ENCODE peak calls at places on chromosomes 6 and 20, in seven cellular contexts. K is left ventricle myocardium inferior, H is uterus, B is Peyer's patch, X is hepatocyte, R is colonic mucosa, P is fibroblast of lung. Z is an unnamed sample.

GRCh38 chr20:50331469-50332251 is 141.0 kb downstream of the CEBPB start:
- DNase-seq in K (no peak), H (no peak), B (no peak), X (no peak), R (no peak), P (no peak), Z (no peak)

GRCh38 chr20:49320460-49320859 is 42.6 kb upstream of the ZNFX1 start:
- DNase-seq in K (no peak), H (no peak), B (no peak), X (peak; percentile 63), R (no peak), P (peak; percentile 31), Z (no peak)

GRCh38 chr20:19699132-19699971 is 58.7 kb upstream of the RIN2 start:
- DNase-seq in K (no peak), H (no peak), B (no peak), X (peak; percentile 22), R (no peak), P (peak; percentile 42), Z (peak; percentile 79)

GRCh38 chr6:43698584-43699349 is 11.2 kb upstream of the MRPS18A start:
- DNase-seq in K (peak; percentile 69), H (peak; percentile 61), B (peak; percentile 59), X (peak; percentile 53), R (peak; percentile 57), P (peak; percentile 87), Z (no peak)

GRCh38 chr6:21595265-21595950 is 1.9 kb downstream of the SOX4 start:
- DNase-seq in K (peak; percentile 29), H (peak; percentile 56), B (peak; percentile 56), X (peak; percentile 44), R (peak; percentile 53), P (no peak), Z (no peak)

GRCh38 chr20:33656783-33657703 is 5.1 kb upstream of the C20orf144 start:
- DNase-seq in K (peak; percentile 11), H (no peak), B (no peak), X (no peak), R (no peak), P (no peak), Z (no peak)

GRCh38 chr20:40689100-40689942 is at the start of gene MAFB:
- DNase-seq in K (peak; percentile 95), H (peak; percentile 89), B (peak; percentile 86), X (peak; percentile 96), R (peak; percentile 84), P (peak; percentile 94), Z (peak; percentile 59)

GRCh38 chr6:158595223-158595622 is 35.3 kb downstream of the TMEM181 start:
- DNase-seq in K (no peak), H (no peak), B (no peak), X (no peak), R (no peak), P (peak; percentile 5), Z (no peak)

GRCh38 chr6:39063520-39063919 is 14.9 kb downstream of the GLP1R start:
- DNase-seq in K (no peak), H (no peak), B (no peak), X (peak; percentile 43), R (no peak), P (no peak), Z (no peak)

GRCh38 chr6:149777624-149778023 is 28.1 kb downstream of the PCMT1 start:
- DNase-seq in K (no peak), H (no peak), B (no peak), X (no peak), R (no peak), P (no peak), Z (no peak)

GRCh38 chr20:35307666-35308653 is 15.7 kb upstream of the FAM83C start:
- DNase-seq in K (peak; percentile 77), H (no peak), B (no peak), X (no peak), R (no peak), P (peak; percentile 76), Z (peak; percentile 96)

GRCh38 chr20:20568604-20569205 is 143.7 kb downstream of the RALGAPA2 start:
- DNase-seq in K (no peak), H (no peak), B (peak; percentile 58), X (peak; percentile 61), R (no peak), P (peak; percentile 69), Z (no peak)

GRCh38 chr6:144876689-144877088 is 591.6 kb downstream of the UTRN start:
- DNase-seq in K (no peak), H (no peak), B (no peak), X (no peak), R (no peak), P (no peak), Z (no peak)

GRCh38 chr6:42380208-42380979 is 71.3 kb downstream of the TRERF1 start:
- DNase-seq in K (no peak), H (no peak), B (peak; percentile 74), X (no peak), R (no peak), P (no peak), Z (no peak)

GRCh38 chr20:52192296-52193007 is 873 bp upstream of the ZFP64 start:
- DNase-seq in K (peak; percentile 45), H (no peak), B (peak; percentile 70), X (no peak), R (no peak), P (no peak), Z (no peak)

GRCh38 chr20:39082686-39083085 is 120.5 kb downstream of the DHX35 start:
- DNase-seq in K (no peak), H (no peak), B (no peak), X (no peak), R (no peak), P (no peak), Z (no peak)

GRCh38 chr6:125222531-125223455 is 69.2 kb downstream of the TPD52L1 start:
- DNase-seq in K (no peak), H (no peak), B (no peak), X (no peak), R (no peak), P (no peak), Z (no peak)

GRCh38 chr20:57877131-57877784 is 167.4 kb upstream of the PMEPA1 start:
- DNase-seq in K (no peak), H (no peak), B (no peak), X (no peak), R (no peak), P (no peak), Z (no peak)

GRCh38 chr20:63230800-63231268 is 4.9 kb upstream of the BIRC7 start:
- DNase-seq in K (peak; percentile 49), H (no peak), B (peak; percentile 60), X (peak; percentile 87), R (peak; percentile 42), P (peak; percentile 68), Z (no peak)

GRCh38 chr20:51978081-51978501 is 175.8 kb upstream of the SALL4 start:
- DNase-seq in K (no peak), H (no peak), B (no peak), X (no peak), R (no peak), P (no peak), Z (peak; percentile 54)

GRCh38 chr6:6915813-6916547 is 191.8 kb upstream of the RREB1 start:
- DNase-seq in K (peak; percentile 51), H (peak; percentile 80), B (peak; percentile 63), X (peak; percentile 59), R (peak; percentile 58), P (peak; percentile 92), Z (no peak)

GRCh38 chr6:8170245-8170644 is 67.9 kb upstream of the EEF1E1 start:
- DNase-seq in K (no peak), H (no peak), B (no peak), X (no peak), R (no peak), P (no peak), Z (no peak)

DNA sequence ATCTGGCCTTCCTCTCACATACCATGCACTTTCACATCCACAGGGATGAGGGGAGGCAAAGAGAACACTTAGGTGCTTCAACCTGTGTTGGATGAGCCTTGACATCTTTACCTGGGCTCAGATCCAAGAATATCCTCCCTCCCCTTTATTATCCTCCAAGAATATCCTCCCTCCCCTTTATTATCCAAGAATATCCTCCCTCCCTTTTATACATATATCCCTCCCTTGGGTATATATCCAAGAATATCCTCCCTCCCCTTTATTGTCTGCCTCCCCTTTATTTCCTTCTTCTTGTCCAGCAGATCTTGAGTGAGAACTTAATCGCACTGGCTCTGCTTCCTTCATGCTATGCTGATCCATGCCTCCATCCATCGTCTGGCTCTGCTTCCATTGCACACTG is 30.3 kb downstream of the LAMA4 start:
- DNase-seq in K (no peak), H (no peak), B (no peak), X (no peak), R (no peak), P (no peak), Z (no peak)
- H3K4me1 ChIP-seq in K (peaks cover 96% of the 10 kb centered on the region), H (peaks cover 2% of the 10 kb centered on the region), B (no peaks in the 10 kb centered on the region), X (peaks cover 4% of the 10 kb centered on the region), R (no peaks in the 10 kb centered on the region), P (peaks cover 44% of the 10 kb centered on the region), Z (no peaks in the 10 kb centered on the region)

DNA sequence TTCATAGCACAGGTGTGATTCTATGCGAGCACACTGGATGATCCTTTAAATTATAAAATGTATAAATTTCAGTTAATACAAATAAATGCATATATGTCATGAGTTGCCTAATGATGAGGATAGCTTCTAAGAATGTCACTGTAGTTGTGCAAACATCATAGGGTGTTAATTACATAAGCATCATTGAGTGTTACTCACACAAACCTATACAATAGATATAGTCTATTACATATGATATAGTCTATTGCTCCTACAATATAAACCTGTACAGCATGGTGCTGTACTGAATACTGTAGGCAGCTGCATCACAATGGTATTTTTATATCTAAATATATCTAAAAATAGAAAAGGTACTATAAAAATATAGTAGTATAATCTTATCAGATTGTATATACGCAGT is 159.0 kb downstream of the PTPRK start:
- DNase-seq in K (no peak), H (no peak), B (no peak), X (no peak), R (no peak), P (no peak), Z (no peak)
- TF ChIP-seq CTCF in K (no peak), H (no peak), B (no peak), X (no peak), R (no peak), P (no peak), Z (no peak)

DNA sequence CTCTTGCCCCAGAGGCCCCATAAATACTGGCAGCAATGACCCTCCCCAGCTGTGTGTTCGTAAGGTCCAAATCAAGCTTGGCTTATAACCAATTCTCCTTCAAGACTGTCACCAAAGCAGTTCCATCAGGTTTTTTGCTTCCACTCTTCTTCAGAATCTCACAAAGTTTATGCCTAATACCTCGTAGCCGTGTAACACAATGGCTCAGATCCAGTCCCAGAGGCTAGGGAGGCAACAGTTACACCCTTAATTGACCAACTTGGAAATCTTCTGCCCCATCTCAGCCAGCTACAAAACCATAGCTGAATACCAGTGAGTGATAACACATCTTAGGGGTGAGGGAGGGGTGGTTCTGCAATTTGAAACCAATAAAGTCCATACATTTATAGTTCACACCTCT is 120.5 kb downstream of the HIVEP2 start:
- DNase-seq in K (no peak), H (no peak), B (no peak), X (no peak), R (no peak), P (peak; percentile 14), Z (no peak)
- H3K4me1 ChIP-seq in K (peaks cover 71% of the 10 kb centered on the region), H (no peaks in the 10 kb centered on the region), B (no peaks in the 10 kb centered on the region), X (peaks cover 21% of the 10 kb centered on the region), R (peaks cover 6% of the 10 kb centered on the region), P (peaks cover 15% of the 10 kb centered on the region), Z (peaks cover 18% of the 10 kb centered on the region)

DNA sequence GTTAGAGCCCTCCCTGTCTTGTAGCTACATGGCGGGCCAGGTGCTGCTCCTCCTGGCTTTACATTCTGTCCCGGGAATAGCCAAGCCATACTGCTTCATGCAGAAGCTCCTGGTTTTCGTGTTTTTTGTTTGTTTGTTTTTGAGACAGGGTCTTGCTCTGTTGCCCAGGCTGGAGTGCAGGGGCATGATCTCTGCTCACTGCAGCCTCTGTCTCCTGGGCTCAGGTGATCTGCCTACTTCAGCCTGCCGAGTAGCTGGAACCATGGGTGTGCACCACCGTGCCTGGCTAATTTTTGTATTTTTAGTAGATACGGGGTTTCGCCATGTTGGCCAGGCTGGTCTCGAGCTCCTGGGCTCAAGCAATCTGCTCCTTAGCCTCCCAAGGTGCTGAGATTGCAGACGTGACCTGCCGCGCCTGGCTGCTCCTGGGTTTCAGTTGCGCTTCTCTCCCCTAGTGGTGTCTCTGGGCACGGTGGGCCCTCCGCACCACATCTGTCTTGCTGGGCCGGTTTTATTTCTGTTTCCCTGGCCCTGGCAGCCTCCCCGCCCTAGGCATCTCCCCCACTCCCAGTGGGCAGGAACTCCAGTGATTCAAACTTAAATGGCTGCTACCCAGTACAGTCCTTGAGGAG is 12.9 kb downstream of the CDYL start:
- DNase-seq in K (no peak), H (no peak), B (peak; percentile 68), X (no peak), R (no peak), P (no peak), Z (no peak)
- TF ChIP-seq CTCF in K (no peak), H (no peak), B (peak; percentile 10), X (no peak), R (no peak), P (no peak), Z (no peak)

Z was measured in foreskin keratinocyte.